ENCODE peak calls at places on chromosomes 1 and 21, in four cellular contexts. Y, V, C and U are unnamed samples.

GRCh38 chr1:59233444-59233843 is 63.5 kb upstream of the FGGY start:
- DNase-seq in V (no peak), C (no peak), Y (no peak), U (no peak)

GRCh38 chr21:14241322-14241721 is 25.4 kb downstream of the RBM11 start:
- DNase-seq in Y (no peak), V (no peak), C (no peak), U (no peak)

GRCh38 chr1:46489638-46490602 is at the start of gene DMBX1:
- DNase-seq in V (peak), Y (peak), C (peak), U (peak)

GRCh38 chr1:22888320-22889075 is 84.2 kb downstream of the LACTBL1 start:
- DNase-seq in C (no peak), V (no peak), Y (no peak), U (no peak)

GRCh38 chr1:227437495-227438008 is 119.3 kb upstream of the CDC42BPA start:
- DNase-seq in V (no peak), C (peak), Y (no peak), U (no peak)

GRCh38 chr21:44931137-44931500 is 8.7 kb upstream of the SLX9 start:
- DNase-seq in V (peak), Y (no peak), C (peak), U (peak)

GRCh38 chr1:191888996-191889622 is 269.2 kb upstream of the RGS18 start:
- DNase-seq in V (no peak), Y (no peak), C (no peak), U (no peak)

GRCh38 chr1:82227696-82228095 is 427.0 kb downstream of the ADGRL2 start:
- DNase-seq in Y (no peak), V (no peak), C (no peak), U (no peak)

GRCh38 chr1:6991271-6991670 is 206.0 kb downstream of the CAMTA1 start:
- DNase-seq in V (no peak), Y (no peak), C (no peak), U (no peak)

GRCh38 chr1:165129568-165130164 is 226.8 kb downstream of the LMX1A start:
- DNase-seq in Y (peak), C (peak), V (no peak), U (peak)

GRCh38 chr1:41483960-41484844 is at the start of gene EDN2:
- DNase-seq in C (no peak), V (no peak), Y (peak), U (peak)

GRCh38 chr1:8423702-8424538 is 106.0 kb downstream of the SLC45A1 start:
- DNase-seq in Y (peak), V (peak), C (peak), U (peak)

GRCh38 chr1:211492511-211493132 is 660 bp upstream of the RD3 start:
- DNase-seq in Y (no peak), C (no peak), V (no peak), U (no peak)

GRCh38 chr21:25862596-25862995 is 127.8 kb downstream of the GABPA start:
- DNase-seq in C (peak), Y (no peak), V (no peak), U (no peak)

GRCh38 chr1:56459260-56459659 is 120.1 kb downstream of the PLPP3 start:
- DNase-seq in C (no peak), V (no peak), Y (no peak), U (no peak)

GRCh38 chr21:32335601-32336575 is 37.2 kb downstream of the MRAP start:
- DNase-seq in V (no peak), Y (no peak), C (no peak), U (no peak)

GRCh38 chr1:155591770-155592169 is 18.2 kb upstream of the MSTO1 start:
- DNase-seq in Y (no peak), V (no peak), C (peak), U (no peak)

GRCh38 chr1:15156807-15157380 is 3.3 kb downstream of the TMEM51 start:
- DNase-seq in V (no peak), C (no peak), Y (no peak), U (no peak)

GRCh38 chr1:100649128-100649527 is 70.4 kb upstream of the VCAM1 start:
- DNase-seq in C (no peak), Y (no peak), V (no peak), U (no peak)

GRCh38 chr1:165726841-165727240 is 28.5 kb upstream of the ALDH9A1 start:
- DNase-seq in Y (no peak), V (no peak), C (no peak), U (no peak)

GRCh38 chr1:40929145-40929544 is 50.4 kb upstream of the CTPS1 start:
- DNase-seq in V (no peak), C (no peak), Y (no peak), U (no peak)

GRCh38 chr1:19861034-19861433 is 21.2 kb upstream of the OTUD3 start:
- DNase-seq in V (no peak), Y (no peak), C (no peak), U (no peak)

GRCh38 chr1:197184190-197184589 is 37.7 kb upstream of the ASPM start:
- DNase-seq in V (no peak), Y (no peak), C (no peak), U (no peak)

GRCh38 chr1:15254521-15254920 is 7.5 kb downstream of the FHAD1 start:
- DNase-seq in V (no peak), C (no peak), Y (no peak), U (no peak)

GRCh38 chr1:181112071-181112929 is 23.8 kb downstream of the IER5 start:
- DNase-seq in V (no peak), C (no peak), Y (peak), U (peak)